ENCODE peak calls at places on chromosomes 16 and 17, in eight cellular contexts. L is caudate nucleus; O is GM10248; W is brain microvascular endothelial cell; E is T follicular helper cell; Q is activated CD4-positive, alpha-beta T cell treated with anti-CD3 and anti-CD28 coated beads for 48 hours; N is EL; U is CD8-positive, alpha-beta memory T cell. J is an unnamed sample.

GRCh38 chr17:32495347-32496253 is 8.8 kb downstream of the CDK5R1 start:
- DNase-seq in L (no peak), O (no peak), W (no peak), E (no peak), Q (no peak), N (no peak), U (no peak), J (no peak)

GRCh38 chr17:57369509-57369945 is 113.2 kb downstream of the MSI2 start:
- DNase-seq in L (no peak), O (no peak), W (no peak), E (no peak), Q (no peak), N (peak), U (no peak), J (no peak)

GRCh38 chr17:19374136-19374535 is 4.2 kb upstream of the MAPK7 start:
- DNase-seq in L (no peak), O (no peak), W (no peak), E (no peak), Q (no peak), N (no peak), U (no peak), J (no peak)

GRCh38 chr17:32518856-32519768 is 32.3 kb downstream of the CDK5R1 start:
- DNase-seq in L (no peak), O (peak), W (no peak), E (peak), Q (peak), N (peak), U (peak), J (no peak)

GRCh38 chr17:74380086-74380958 is 13.0 kb downstream of the GPR142 start:
- DNase-seq in L (no peak), O (no peak), W (no peak), E (no peak), Q (no peak), N (no peak), U (no peak), J (no peak)

GRCh38 chr17:10171057-10171456 is 27.3 kb downstream of the GAS7 start:
- DNase-seq in L (no peak), O (no peak), W (no peak), E (no peak), Q (no peak), N (no peak), U (no peak), J (no peak)

GRCh38 chr16:30382398-30383015 is at the start of gene SEPTIN1:
- DNase-seq in L (no peak), O (peak), W (no peak), E (peak), Q (peak), N (no peak), U (peak), J (no peak)

GRCh38 chr17:4478318-4478830 is 20.3 kb upstream of the SPNS2 start:
- DNase-seq in L (no peak), O (no peak), W (no peak), E (no peak), Q (no peak), N (no peak), U (no peak), J (no peak)

GRCh38 chr16:84876873-84877606 is 57.3 kb downstream of the CRISPLD2 start:
- DNase-seq in L (no peak), O (no peak), W (no peak), E (no peak), Q (no peak), N (no peak), U (no peak), J (no peak)

GRCh38 chr17:17784599-17785264 is 52.1 kb downstream of the SREBF1 start:
- DNase-seq in L (no peak), O (no peak), W (peak), E (no peak), Q (peak), N (no peak), U (peak), J (no peak)

GRCh38 chr17:77872199-77872598 is 86.3 kb upstream of the TNRC6C start:
- DNase-seq in L (no peak), O (no peak), W (no peak), E (no peak), Q (no peak), N (no peak), U (peak), J (no peak)

GRCh38 chr17:1758812-1759211 is 3.0 kb upstream of the SERPINF1 start:
- DNase-seq in L (no peak), O (no peak), W (no peak), E (no peak), Q (no peak), N (no peak), U (no peak), J (no peak)

GRCh38 chr17:40559954-40560591 is 5.2 kb downstream of the CCR7 start:
- DNase-seq in L (peak), O (peak), W (peak), E (peak), Q (peak), N (peak), U (peak), J (peak)

GRCh38 chr16:85563515-85564276 is 49.4 kb upstream of the GSE1 start:
- DNase-seq in L (no peak), O (no peak), W (no peak), E (no peak), Q (no peak), N (peak), U (no peak), J (peak)

GRCh38 chr17:155576-155975 is 18.2 kb downstream of the SCGB1C2 start:
- DNase-seq in L (no peak), O (no peak), W (no peak), E (no peak), Q (no peak), N (no peak), U (no peak), J (no peak)

GRCh38 chr16:31880322-31880979 is 6.8 kb downstream of the ZNF267 start:
- DNase-seq in L (no peak), O (peak), W (peak), E (peak), Q (peak), N (peak), U (no peak), J (peak)

GRCh38 chr17:80509311-80509710 is 32.9 kb upstream of the NPTX1 start:
- DNase-seq in L (no peak), O (no peak), W (no peak), E (no peak), Q (no peak), N (no peak), U (no peak), J (no peak)

GRCh38 chr17:76166168-76166567 is 25.1 kb upstream of the FOXJ1 start:
- DNase-seq in L (peak), O (no peak), W (no peak), E (no peak), Q (peak), N (peak), U (no peak), J (no peak)

GRCh38 chr17:46044286-46044928 is 45.4 kb downstream of the STH start:
- DNase-seq in L (peak), O (no peak), W (peak), E (peak), Q (peak), N (peak), U (peak), J (peak)

GRCh38 chr16:14111713-14112538 is 40.8 kb downstream of the MRTFB start:
- DNase-seq in L (no peak), O (no peak), W (no peak), E (no peak), Q (no peak), N (no peak), U (no peak), J (no peak)